ENCODE peak calls at places on chromosomes 1 and 21, in eight cellular contexts. F is heart left ventricle, R is OCI-LY7, Z is body of pancreas, L is left lung, E is HCT116, K is lung, W is cardiac muscle cell. Q is an unnamed sample.

GRCh38 chr1:168157638-168158037 is 20.9 kb upstream of the GPR161 start:
- DNase-seq in F (no peak), R (no peak), Z (no peak), L (no peak), E (no peak), K (no peak), W (no peak), Q (no peak)

GRCh38 chr1:45331436-45332345 is 5.0 kb downstream of the HPDL start:
- DNase-seq in F (no peak), R (no peak), Z (no peak), L (no peak), E (no peak), K (no peak), W (no peak), Q (no peak)

GRCh38 chr1:210143465-210144062 is 89.0 kb upstream of the SERTAD4 start:
- DNase-seq in F (peak), R (peak), Z (peak), L (peak), E (peak), K (peak), W (peak), Q (peak)

GRCh38 chr1:51969038-51969705 is 21.3 kb downstream of the RAB3B start:
- DNase-seq in F (no peak), R (no peak), Z (no peak), L (no peak), E (no peak), K (no peak), W (peak), Q (no peak)

GRCh38 chr1:169475806-169476205 is 9.9 kb downstream of the SLC19A2 start:
- DNase-seq in F (no peak), R (no peak), Z (no peak), L (no peak), E (no peak), K (no peak), W (no peak), Q (no peak)

GRCh38 chr1:156638596-156638995 is 3.3 kb upstream of the BCAN start:
- DNase-seq in F (no peak), R (no peak), Z (no peak), L (no peak), E (no peak), K (no peak), W (no peak), Q (no peak)

GRCh38 chr1:32353886-32354570 is 8.3 kb downstream of the FAM229A start:
- DNase-seq in F (peak), R (no peak), Z (no peak), L (no peak), E (no peak), K (no peak), W (peak), Q (no peak)

GRCh38 chr1:41542196-41542955 is 57.9 kb upstream of the EDN2 start:
- DNase-seq in F (no peak), R (no peak), Z (no peak), L (no peak), E (no peak), K (no peak), W (no peak), Q (no peak)

GRCh38 chr21:33374080-33374873 is 28.9 kb upstream of the IFNGR2 start:
- DNase-seq in F (peak), R (peak), Z (peak), L (peak), E (peak), K (peak), W (peak), Q (peak)

GRCh38 chr1:9350011-9350907 is 57.6 kb downstream of the SPSB1 start:
- DNase-seq in F (peak), R (no peak), Z (no peak), L (no peak), E (no peak), K (no peak), W (peak), Q (no peak)

GRCh38 chr1:94708811-94709210 is 111.3 kb upstream of the SLC44A3 start:
- DNase-seq in F (no peak), R (no peak), Z (no peak), L (no peak), E (no peak), K (no peak), W (no peak), Q (no peak)

GRCh38 chr1:43143441-43143888 is 28.6 kb downstream of the EBNA1BP2 start:
- DNase-seq in F (no peak), R (peak), Z (no peak), L (no peak), E (peak), K (no peak), W (peak), Q (no peak)

GRCh38 chr1:184388671-184389292 is 2.0 kb downstream of the C1orf21 start:
- DNase-seq in F (peak), R (no peak), Z (no peak), L (no peak), E (no peak), K (no peak), W (no peak), Q (no peak)

GRCh38 chr1:112714313-112715263 is 544 bp downstream of the PPM1J start:
- DNase-seq in F (peak), R (no peak), Z (peak), L (peak), E (no peak), K (no peak), W (peak), Q (no peak)

GRCh38 chr1:114094675-114095074 is 59.0 kb downstream of the SYT6 start:
- DNase-seq in F (no peak), R (no peak), Z (no peak), L (no peak), E (no peak), K (no peak), W (no peak), Q (no peak)

GRCh38 chr1:59422921-59423575 is 126.2 kb downstream of the FGGY start:
- DNase-seq in F (peak), R (no peak), Z (peak), L (peak), E (no peak), K (peak), W (peak), Q (no peak)

GRCh38 chr21:42593007-42593814 is 60.2 kb upstream of the PDE9A start:
- DNase-seq in F (peak), R (peak), Z (peak), L (peak), E (peak), K (peak), W (peak), Q (peak)

GRCh38 chr21:18832950-18833349 is 429.4 kb upstream of the TMPRSS15 start:
- DNase-seq in F (no peak), R (no peak), Z (no peak), L (no peak), E (no peak), K (no peak), W (peak), Q (peak)

GRCh38 chr21:46191686-46192575 is 7.7 kb upstream of the SPATC1L start:
- DNase-seq in F (no peak), R (no peak), Z (no peak), L (no peak), E (no peak), K (no peak), W (no peak), Q (no peak)

GRCh38 chr1:235625340-235625739 is 24.2 kb downstream of the GNG4 start:
- DNase-seq in F (no peak), R (no peak), Z (no peak), L (no peak), E (no peak), K (no peak), W (no peak), Q (no peak)

GRCh38 chr1:33111965-33112364 is 31.0 kb downstream of the AZIN2 start:
- DNase-seq in F (no peak), R (peak), Z (no peak), L (no peak), E (no peak), K (no peak), W (peak), Q (no peak)

GRCh38 chr1:204577794-204578478 is 61.7 kb downstream of the MDM4 start:
- DNase-seq in F (no peak), R (no peak), Z (no peak), L (no peak), E (no peak), K (no peak), W (no peak), Q (no peak)

GRCh38 chr1:36653850-36654249 is 171.1 kb upstream of the CSF3R start:
- DNase-seq in F (peak), R (no peak), Z (no peak), L (no peak), E (no peak), K (peak), W (peak), Q (no peak)

GRCh38 chr1:238652346-238652968 is 733.9 kb upstream of the CHRM3 start:
- DNase-seq in F (no peak), R (no peak), Z (no peak), L (no peak), E (no peak), K (no peak), W (peak), Q (no peak)

GRCh38 chr1:206935491-206936067 is 10.7 kb downstream of the PIGR start:
- DNase-seq in F (no peak), R (no peak), Z (peak), L (no peak), E (no peak), K (peak), W (peak), Q (no peak)

GRCh38 chr1:219442575-219442974 is 170.3 kb downstream of the ZC3H11B start:
- DNase-seq in F (no peak), R (no peak), Z (no peak), L (no peak), E (peak), K (no peak), W (no peak), Q (no peak)

GRCh38 chr1:6259491-6260362 is 1.2 kb downstream of the GPR153 start:
- DNase-seq in F (peak), R (peak), Z (peak), L (peak), E (peak), K (peak), W (peak), Q (peak)

GRCh38 chr1:61156576-61157239 is 74.3 kb downstream of the NFIA start:
- DNase-seq in F (no peak), R (no peak), Z (no peak), L (no peak), E (no peak), K (no peak), W (no peak), Q (no peak)

GRCh38 chr1:38789498-38790169 is 69.9 kb downstream of the RRAGC start:
- DNase-seq in F (no peak), R (no peak), Z (no peak), L (no peak), E (no peak), K (no peak), W (peak), Q (peak)

GRCh38 chr1:44805311-44806024 is 1.7 kb downstream of the DYNLT4 start:
- DNase-seq in F (peak), R (no peak), Z (no peak), L (peak), E (no peak), K (no peak), W (no peak), Q (no peak)

GRCh38 chr1:4939266-4939665 is 284.9 kb downstream of the AJAP1 start:
- DNase-seq in F (no peak), R (peak), Z (no peak), L (no peak), E (no peak), K (no peak), W (no peak), Q (no peak)

GRCh38 chr1:184191181-184191601 is 139.7 kb downstream of the TSEN15 start:
- DNase-seq in F (peak), R (no peak), Z (peak), L (peak), E (no peak), K (peak), W (peak), Q (no peak)

GRCh38 chr21:39153373-39153772 is 29.9 kb downstream of the PSMG1 start:
- DNase-seq in F (no peak), R (peak), Z (no peak), L (no peak), E (no peak), K (no peak), W (no peak), Q (peak)

GRCh38 chr1:43836267-43836951 is 97.2 kb upstream of the ARTN start:
- DNase-seq in F (peak), R (peak), Z (peak), L (peak), E (no peak), K (peak), W (peak), Q (peak)

GRCh38 chr1:24022611-24023359 is 42.7 kb upstream of the SRSF10 start:
- DNase-seq in F (no peak), R (no peak), Z (no peak), L (no peak), E (no peak), K (no peak), W (peak), Q (peak)

GRCh38 chr1:220983877-220984635 is 104.8 kb downstream of the HLX start:
- DNase-seq in F (no peak), R (no peak), Z (peak), L (no peak), E (peak), K (no peak), W (no peak), Q (no peak)
- TF ChIP-seq CTCF in F (no peak), R (peak), Z (no peak), L (no peak), E (peak), K (no peak), W (peak), Q (no peak)

GRCh38 chr21:28959367-28960099 is 33.1 kb downstream of the LTN1 start:
- DNase-seq in F (no peak), R (no peak), Z (no peak), L (no peak), E (no peak), K (no peak), W (peak), Q (no peak)
- H3K27ac ChIP-seq in F (no peak), R (no peak), Z (no peak), L (no peak), E (peak), K (no peak), W (no peak), Q (no peak)

DNA sequence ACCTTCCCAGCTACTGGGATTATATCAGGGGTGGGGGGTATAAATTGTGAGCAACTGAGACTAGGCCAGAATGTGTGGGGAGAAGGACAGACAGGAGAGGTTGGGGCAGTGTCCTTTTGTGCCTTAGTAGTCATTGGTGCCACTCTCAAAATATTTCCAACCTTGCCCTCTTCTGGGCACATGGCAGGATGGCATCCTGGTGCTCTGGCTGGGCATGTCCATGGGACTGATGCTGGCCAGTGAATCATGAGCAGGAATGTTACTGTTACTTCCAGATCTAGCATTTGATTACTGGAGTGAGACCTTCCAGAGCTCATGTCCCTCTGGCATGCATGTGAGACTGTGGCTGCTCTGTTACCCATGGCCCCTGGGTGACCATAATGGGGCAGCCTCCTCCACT is 151.2 kb downstream of the MATN1 start:
- DNase-seq in F (no peak), R (no peak), Z (no peak), L (no peak), E (no peak), K (no peak), W (no peak), Q (peak)
- TF ChIP-seq CTCF in F (peak), R (no peak), Z (no peak), L (no peak), E (peak), K (no peak), W (no peak), Q (no peak)

GRCh38 chr1:3176028-3176427 is 107.0 kb downstream of the PRDM16 start:
- DNase-seq in F (no peak), R (no peak), Z (no peak), L (no peak), E (no peak), K (no peak), W (no peak), Q (no peak)

GRCh38 chr1:3172431-3173112 is 103.6 kb downstream of the PRDM16 start:
- DNase-seq in F (no peak), R (peak), Z (no peak), L (no peak), E (no peak), K (no peak), W (no peak), Q (no peak)

GRCh38 chr1:3175486-3175885 is 106.5 kb downstream of the PRDM16 start:
- DNase-seq in F (no peak), R (no peak), Z (no peak), L (no peak), E (no peak), K (no peak), W (no peak), Q (no peak)

GRCh38 chr1:3173113-3173745 is 104.2 kb downstream of the PRDM16 start:
- DNase-seq in F (no peak), R (no peak), Z (no peak), L (no peak), E (no peak), K (no peak), W (no peak), Q (no peak)

DNA sequence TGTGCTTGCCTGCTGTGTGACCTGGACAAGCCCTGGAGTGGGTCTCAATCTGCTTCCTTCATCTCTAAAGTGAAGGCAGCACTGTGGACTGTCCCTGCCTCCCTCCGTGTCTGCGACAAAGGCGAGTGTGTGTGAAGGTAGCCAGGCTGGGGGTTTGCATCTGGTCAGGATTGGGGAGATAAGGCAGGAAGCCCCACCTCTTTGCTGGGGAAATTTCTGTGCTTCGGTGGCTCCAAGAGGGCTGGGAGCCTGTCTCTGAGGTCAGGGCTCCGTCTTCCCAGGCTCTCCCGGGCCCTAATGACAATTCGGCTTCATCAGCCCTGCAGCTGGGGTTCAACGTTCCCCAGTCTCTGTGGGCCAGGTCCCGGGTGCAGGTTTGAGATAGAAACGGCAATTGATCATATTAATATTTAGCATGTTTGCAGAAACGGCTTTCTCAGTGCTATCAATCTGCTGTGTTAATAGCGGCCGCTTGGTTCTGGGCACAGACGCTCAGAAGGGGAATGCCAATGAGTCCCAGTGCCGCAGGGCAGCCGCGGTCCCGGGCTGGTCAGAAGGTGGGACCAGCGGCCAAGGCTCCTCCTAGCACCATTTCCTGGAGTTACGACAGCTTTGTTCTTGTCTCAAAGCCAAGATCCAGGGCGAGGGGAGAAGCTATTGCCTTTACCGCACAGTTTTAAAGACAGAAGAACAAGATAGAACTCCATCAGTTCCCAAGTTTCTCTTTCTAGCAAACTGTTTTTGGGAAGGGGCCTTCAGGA is 105.7 kb downstream of the PRDM16 start:
- DNase-seq in F (peak), R (no peak), Z (peak), L (peak), E (no peak), K (peak), W (peak), Q (peak)
- H3K27ac ChIP-seq in F (peak), R (no peak), Z (peak), L (no peak), E (no peak), K (peak), W (peak), Q (peak)

GRCh38 chr1:240831922-240832321 is 220.0 kb upstream of the GREM2 start:
- DNase-seq in F (no peak), R (no peak), Z (no peak), L (no peak), E (no peak), K (no peak), W (no peak), Q (no peak)
- TF ChIP-seq CTCF in F (no peak), R (peak), Z (no peak), L (no peak), E (peak), K (no peak), W (no peak), Q (no peak)

DNA sequence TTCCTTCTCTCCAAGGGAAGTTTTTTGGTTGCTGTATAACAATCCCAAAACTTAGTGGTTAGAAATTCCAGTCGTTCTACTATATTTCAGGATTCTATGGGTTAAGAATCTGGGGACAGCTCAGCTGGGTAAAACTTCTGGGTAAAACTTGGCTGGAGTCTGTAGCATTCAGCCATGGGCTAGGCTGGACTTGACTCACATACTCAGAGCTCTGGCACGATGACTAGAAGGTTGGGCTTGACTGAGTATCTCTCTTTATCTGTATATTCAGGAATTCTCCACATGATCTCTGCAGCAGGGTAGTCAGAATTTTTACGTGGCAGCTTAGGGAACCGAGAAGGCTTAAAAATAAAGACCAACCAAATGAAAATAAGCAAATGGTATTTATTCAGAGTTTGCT is 28.2 kb upstream of the HRNR start:
- DNase-seq in F (no peak), R (no peak), Z (no peak), L (no peak), E (no peak), K (no peak), W (peak), Q (peak)
- H3K27ac ChIP-seq in F (no peak), R (no peak), Z (no peak), L (no peak), E (no peak), K (no peak), W (no peak), Q (peak)

GRCh38 chr1:29230553-29231378 is at the start of gene MECR:
- DNase-seq in F (peak), R (peak), Z (peak), L (peak), E (peak), K (peak), W (peak), Q (peak)
- TF ChIP-seq CTCF in F (peak), R (peak), Z (peak), L (no peak), E (peak), K (peak), W (peak), Q (peak)

GRCh38 chr1:201791051-201791774 is 37.7 kb upstream of the IPO9 start:
- DNase-seq in F (peak), R (peak), Z (no peak), L (no peak), E (no peak), K (no peak), W (peak), Q (no peak)

GRCh38 chr1:201792534-201793305 is 36.2 kb upstream of the IPO9 start:
- DNase-seq in F (peak), R (peak), Z (peak), L (peak), E (peak), K (peak), W (peak), Q (peak)

GRCh38 chr1:201790261-201790660 is 38.7 kb upstream of the IPO9 start:
- DNase-seq in F (no peak), R (no peak), Z (no peak), L (no peak), E (no peak), K (no peak), W (peak), Q (peak)

GRCh38 chr1:201793306-201793925 is 35.5 kb upstream of the IPO9 start:
- DNase-seq in F (no peak), R (no peak), Z (no peak), L (no peak), E (no peak), K (no peak), W (no peak), Q (no peak)

DNA sequence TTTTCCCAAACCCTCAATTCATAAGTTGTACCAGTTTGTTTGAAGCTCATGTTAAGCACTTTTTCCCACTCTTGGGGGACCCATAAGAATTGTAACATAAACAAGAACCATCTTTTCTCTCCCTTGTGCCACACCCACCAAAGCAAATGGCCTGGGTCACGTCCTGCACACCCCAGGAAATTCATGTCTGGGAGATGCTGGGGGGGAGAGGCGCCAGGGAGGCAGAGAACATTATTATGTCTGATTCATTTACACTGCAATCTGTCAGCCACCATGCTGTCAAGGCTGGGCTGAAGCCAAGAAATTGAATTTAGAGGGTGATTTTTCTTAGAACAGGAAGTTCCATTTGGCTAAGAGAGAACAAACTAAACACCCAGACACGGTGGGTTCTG is 37.2 kb upstream of the IPO9 start:
- DNase-seq in F (peak), R (no peak), Z (no peak), L (no peak), E (no peak), K (no peak), W (peak), Q (peak)
- H3K27ac ChIP-seq in F (peak), R (no peak), Z (no peak), L (peak), E (no peak), K (peak), W (peak), Q (peak)

GRCh38 chr1:212260557-212261342 is 24.5 kb upstream of the PPP2R5A start:
- DNase-seq in F (no peak), R (no peak), Z (peak), L (no peak), E (peak), K (no peak), W (no peak), Q (peak)
- TF ChIP-seq CTCF in F (no peak), R (no peak), Z (no peak), L (no peak), E (no peak), K (no peak), W (no peak), Q (no peak)